ENCODE peak calls at places on chromosomes 13 and 19, in five cellular contexts. H is colonic mucosa, J is right lobe of liver, E is ovary, K is cardiac muscle cell. M is an unnamed sample.

GRCh38 chr19:49118565-49119410 is at the start of gene C19orf73:
- DNase-seq in H (peak; percentile 96), J (peak; percentile 96), E (peak; percentile 94), K (peak; percentile 97), M (peak; percentile 94)

GRCh38 chr13:106010836-106011235 is 524.6 kb downstream of the EFNB2 start:
- DNase-seq in H (no peak), J (no peak), E (no peak), K (no peak), M (no peak)

GRCh38 chr13:35648109-35648508 is 171.6 kb upstream of the MAB21L1 start:
- DNase-seq in H (no peak), J (no peak), E (no peak), K (no peak), M (no peak)

GRCh38 chr19:5424192-5424973 is 30.8 kb upstream of the ZNRF4 start:
- DNase-seq in H (no peak), J (no peak), E (no peak), K (no peak), M (no peak)

GRCh38 chr19:46373573-46374359 is 26.9 kb downstream of the PPP5C start:
- DNase-seq in H (peak; percentile 95), J (peak; percentile 95), E (peak; percentile 57), K (no peak), M (peak; percentile 96)

GRCh38 chr19:54875506-54875905 is 1.5 kb downstream of the FCAR start:
- DNase-seq in H (no peak), J (no peak), E (no peak), K (no peak), M (no peak)

GRCh38 chr19:15251749-15252397 is 19.6 kb upstream of the EPHX3 start:
- DNase-seq in H (peak; percentile 56), J (no peak), E (peak; percentile 89), K (peak; percentile 73), M (peak; percentile 63)

GRCh38 chr13:101706651-101707050 is 254.2 kb downstream of the ITGBL1 start:
- DNase-seq in H (no peak), J (peak; percentile 69), E (no peak), K (no peak), M (no peak)

GRCh38 chr19:4425531-4425930 is 23.1 kb downstream of the CHAF1A start:
- DNase-seq in H (no peak), J (no peak), E (no peak), K (no peak), M (no peak)

GRCh38 chr13:106260352-106260751 is 275.1 kb downstream of the EFNB2 start:
- DNase-seq in H (no peak), J (no peak), E (no peak), K (no peak), M (no peak)

GRCh38 chr13:99275093-99275469 is 16.9 kb upstream of the GPR18 start:
- DNase-seq in H (no peak), J (no peak), E (no peak), K (no peak), M (no peak)

GRCh38 chr13:40480012-40480914 is 186.2 kb downstream of the FOXO1 start:
- DNase-seq in H (no peak), J (no peak), E (no peak), K (peak; percentile 9), M (no peak)

GRCh38 chr19:11418518-11419506 is at the start of gene RGL3:
- DNase-seq in H (peak; percentile 50), J (peak; percentile 81), E (no peak), K (peak; percentile 68), M (no peak)

GRCh38 chr19:17584132-17584531 is 28.7 kb downstream of the COLGALT1 start:
- DNase-seq in H (no peak), J (no peak), E (no peak), K (no peak), M (no peak)

GRCh38 chr19:48760514-48761221 is 5.3 kb downstream of the FGF21 start:
- DNase-seq in H (no peak), J (no peak), E (no peak), K (no peak), M (no peak)

DNA sequence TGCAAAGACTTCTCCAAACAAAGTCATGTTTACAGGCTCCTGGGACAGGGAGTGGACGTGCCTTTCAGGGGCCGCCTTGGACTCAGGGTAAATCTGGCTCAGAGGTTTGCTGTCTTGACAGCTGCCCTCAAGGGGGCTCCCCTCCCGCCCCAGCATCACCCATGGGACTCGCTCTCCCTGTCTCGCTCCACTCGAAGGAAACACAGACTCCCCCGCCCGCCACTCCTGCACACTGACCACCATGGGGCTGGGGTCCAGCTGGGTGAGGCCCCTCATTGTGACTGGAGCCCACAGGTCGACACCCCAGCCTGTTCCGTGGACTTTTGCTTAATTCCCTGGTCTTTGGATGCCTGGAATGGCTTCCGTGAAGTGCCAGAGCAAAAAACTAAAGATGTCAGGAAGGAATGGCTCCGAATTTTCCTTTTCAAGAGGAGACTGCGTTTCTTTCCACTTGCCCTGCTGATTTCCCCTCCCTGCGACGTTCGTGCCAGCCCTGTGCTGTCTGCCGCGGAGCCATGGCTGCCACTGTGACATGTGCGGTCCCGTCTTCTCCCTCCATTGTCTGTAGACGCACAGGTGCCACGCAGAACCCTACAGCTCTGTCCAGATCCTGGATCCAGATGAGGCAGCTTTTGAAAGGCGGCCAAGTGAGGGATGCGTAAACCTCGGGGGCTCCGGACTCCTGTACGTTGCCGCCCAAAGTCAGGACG is 48.6 kb downstream of the MCF2L start:
- DNase-seq in H (no peak), J (no peak), E (no peak), K (no peak), M (no peak)
- H3K4me3 ChIP-seq in H (no peak overlapping the region), J (no peak overlapping the region), E (no peak overlapping the region), K (no peak overlapping the region), M (no peak overlapping the region)

GRCh38 chr19:1466461-1467227 is 12.4 kb downstream of the C19orf25 start:
- DNase-seq in H (no peak), J (no peak), E (no peak), K (peak; percentile 32), M (peak; percentile 22)

GRCh38 chr19:1467228-1467511 is 11.8 kb downstream of the C19orf25 start:
- DNase-seq in H (no peak), J (no peak), E (no peak), K (no peak), M (no peak)

GRCh38 chr19:1465191-1466016 is 13.6 kb downstream of the C19orf25 start:
- DNase-seq in H (peak; percentile 63), J (no peak), E (no peak), K (peak; percentile 73), M (peak; percentile 70)

GRCh38 chr19:1467512-1468273 is 11.3 kb downstream of the C19orf25 start:
- DNase-seq in H (no peak), J (no peak), E (no peak), K (no peak), M (no peak)

GRCh38 chr19:1466018-1466460 is 13.0 kb downstream of the C19orf25 start:
- DNase-seq in H (no peak), J (no peak), E (no peak), K (no peak), M (no peak)
- H3K4me1 ChIP-seq in H (peaks cover 31% of the 10 kb centered on the region), J (peaks cover 13% of the 10 kb centered on the region), E (peaks cover 31% of the 10 kb centered on the region), K (peaks cover 12% of the 10 kb centered on the region), M (peaks cover 47% of the 10 kb centered on the region)

GRCh38 chr13:19074519-19074918 is 107.1 kb downstream of the TUBA3C start:
- DNase-seq in H (no peak), J (no peak), E (no peak), K (no peak), M (no peak)
- H3K9me3 ChIP-seq in H (no peaks in the 10 kb centered on the region), J (no peaks in the 10 kb centered on the region), E (no peaks in the 10 kb centered on the region), K (no peaks in the 10 kb centered on the region), M (peaks cover 47% of the 10 kb centered on the region)

GRCh38 chr19:18645035-18645511 is 8.2 kb downstream of the KLHL26 start:
- DNase-seq in H (no peak), J (no peak), E (no peak), K (no peak), M (no peak)
- H3K4me3 ChIP-seq in H (no peak overlapping the region), J (no peak overlapping the region), E (no peak overlapping the region), K (no peak overlapping the region), M (no peak overlapping the region)

DNA sequence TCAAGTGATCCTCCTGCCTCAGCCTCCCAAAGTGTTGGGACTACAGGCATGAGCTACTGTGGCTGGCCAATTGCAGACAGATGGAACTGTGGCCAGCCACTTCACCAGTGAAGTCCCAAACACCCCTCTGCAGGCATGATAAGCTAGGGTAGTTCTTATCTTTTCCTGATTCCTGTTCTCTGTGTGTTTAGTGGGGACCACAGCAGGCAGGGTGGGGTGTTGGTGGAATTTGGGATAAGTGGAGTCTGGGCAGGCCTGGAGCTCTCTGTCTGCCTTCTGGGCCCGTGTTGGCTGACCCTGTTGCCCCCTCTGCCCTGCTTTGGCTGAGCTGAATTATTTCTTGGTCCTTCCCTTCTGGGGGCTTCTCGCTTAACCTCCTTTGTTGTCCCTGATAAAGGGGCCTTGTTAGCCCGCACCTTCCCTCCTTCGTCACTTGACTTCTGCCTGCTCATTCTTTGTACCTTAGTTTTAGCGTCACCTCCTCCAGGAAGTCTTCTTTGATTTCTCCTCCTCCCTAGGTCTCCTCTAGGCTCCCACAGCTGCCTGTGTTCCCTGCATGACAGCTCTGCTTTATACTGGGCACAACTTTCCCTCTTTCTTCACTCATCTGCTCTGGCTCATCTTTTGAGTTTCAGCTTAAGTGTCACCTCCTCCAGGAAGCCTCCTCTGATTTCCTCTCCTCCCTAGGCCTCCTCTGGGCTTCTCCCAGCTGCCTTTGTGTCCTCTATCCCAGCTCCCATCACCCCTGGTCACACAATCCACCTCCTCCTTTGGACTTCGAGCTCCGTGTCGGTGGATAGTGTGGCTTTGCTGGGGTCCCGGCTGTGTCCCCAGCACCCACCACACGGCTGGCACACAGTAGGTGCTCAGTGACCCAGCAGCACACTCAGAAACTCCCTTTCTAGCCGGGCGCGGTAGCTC is 1.7 kb upstream of the NCLN start:
- DNase-seq in H (no peak), J (no peak), E (no peak), K (no peak), M (peak; percentile 39)
- H3K4me1 ChIP-seq in H (peaks cover 21% of the 10 kb centered on the region), J (peaks cover 10% of the 10 kb centered on the region), E (peaks cover 11% of the 10 kb centered on the region), K (peaks cover 9% of the 10 kb centered on the region), M (peaks cover 32% of the 10 kb centered on the region)

GRCh38 chr19:41671481-41671880 is 16.6 kb downstream of the CEACAM7 start:
- DNase-seq in H (peak; percentile 64), J (no peak), E (no peak), K (no peak), M (peak; percentile 60)
- H3K9me3 ChIP-seq in H (no peaks in the 10 kb centered on the region), J (no peaks in the 10 kb centered on the region), E (no peaks in the 10 kb centered on the region), K (peaks cover 4% of the 10 kb centered on the region), M (no peaks in the 10 kb centered on the region)